ENCODE peak calls at places on chromosomes 6 and 20, in five cellular contexts. L, Z, R, J and X are unnamed samples.
A peak's percentile ranks its signal among the peaks of the same experiment; 100 is the strongest.

GRCh38 chr6:22334778-22335177 is 37.9 kb upstream of the PRL start:
- DNase-seq in L (no peak), Z (no peak), R (no peak), J (no peak), X (no peak)

GRCh38 chr6:3296537-3297453 is 38.0 kb downstream of the PSMG4 start:
- DNase-seq in L (no peak), Z (no peak), R (no peak), J (peak; percentile 15), X (no peak)

GRCh38 chr20:4967752-4968477 is 33.4 kb downstream of the SLC23A2 start:
- DNase-seq in L (no peak), Z (no peak), R (no peak), J (no peak), X (no peak)

GRCh38 chr6:158766621-158767435 is 52.3 kb downstream of the EZR start:
- DNase-seq in L (no peak), Z (no peak), R (no peak), J (no peak), X (no peak)

GRCh38 chr6:41786451-41787218 is 859 bp upstream of the TOMM6 start:
- DNase-seq in L (peak; percentile 82), Z (no peak), R (peak; percentile 78), J (peak; percentile 61), X (peak; percentile 87)

GRCh38 chr6:83389606-83390005 is 41.2 kb downstream of the ME1 start:
- DNase-seq in L (no peak), Z (no peak), R (no peak), J (no peak), X (no peak)

GRCh38 chr6:80523531-80523970 is 417.1 kb downstream of the BCKDHB start:
- DNase-seq in L (peak; percentile 90), Z (peak; percentile 64), R (no peak), J (peak; percentile 52), X (peak; percentile 26)

GRCh38 chr6:101417899-101418298 is 24.4 kb downstream of the GRIK2 start:
- DNase-seq in L (no peak), Z (no peak), R (no peak), J (no peak), X (no peak)

GRCh38 chr6:151807513-151808330 is at the start of gene ESR1:
- DNase-seq in L (peak; percentile 87), Z (peak; percentile 29), R (peak; percentile 13), J (no peak), X (no peak)

GRCh38 chr6:157376706-157377230 is 4.2 kb upstream of the ZDHHC14 start:
- DNase-seq in L (no peak), Z (no peak), R (no peak), J (peak; percentile 16), X (no peak)

GRCh38 chr6:85449388-85449817 is 480 bp upstream of the NT5E start:
- DNase-seq in L (peak; percentile 47), Z (no peak), R (no peak), J (peak; percentile 85), X (peak; percentile 24)

GRCh38 chr6:97123112-97123511 is 159.9 kb downstream of the MMS22L start:
- DNase-seq in L (no peak), Z (no peak), R (no peak), J (no peak), X (no peak)

GRCh38 chr6:43716099-43716498 is 28.5 kb upstream of the MRPS18A start:
- DNase-seq in L (no peak), Z (no peak), R (no peak), J (no peak), X (no peak)

GRCh38 chr6:14912226-14912625 is 333.6 kb upstream of the JARID2 start:
- DNase-seq in L (no peak), Z (no peak), R (no peak), J (no peak), X (no peak)

GRCh38 chr6:14917101-14917500 is 328.8 kb upstream of the JARID2 start:
- DNase-seq in L (no peak), Z (no peak), R (no peak), J (peak; percentile 78), X (no peak)

GRCh38 chr6:14917511-14917910 is 328.4 kb upstream of the JARID2 start:
- DNase-seq in L (no peak), Z (no peak), R (no peak), J (no peak), X (no peak)

GRCh38 chr6:14919038-14919437 is 326.8 kb upstream of the JARID2 start:
- DNase-seq in L (no peak), Z (no peak), R (no peak), J (no peak), X (no peak)

GRCh38 chr6:14915888-14916832 is 329.7 kb upstream of the JARID2 start:
- DNase-seq in L (no peak), Z (no peak), R (no peak), J (no peak), X (no peak)
- H4K8ac ChIP-seq in L (no peak overlapping the region), Z (no peak overlapping the region), R (no peak overlapping the region), J (no peak overlapping the region), X (no peak overlapping the region)

GRCh38 chr6:155314092-155314772 is at the start of gene TFB1M:
- DNase-seq in L (peak; percentile 100), Z (peak; percentile 100), R (peak; percentile 98), J (peak; percentile 98), X (peak; percentile 98)
- H4K91ac ChIP-seq in L (no peak within 1 kb of the TSS), Z (peak within 1 kb of the TSS; percentile 72), R (peak within 1 kb of the TSS; percentile 67), J (peak within 1 kb of the TSS; percentile 85), X (no peak within 1 kb of the TSS)

GRCh38 chr6:144286503-144287393 is 1.6 kb downstream of the UTRN start:
- DNase-seq in L (peak; percentile 85), Z (no peak), R (peak; percentile 15), J (peak; percentile 93), X (peak; percentile 69)
- H3K23ac ChIP-seq in L (no peak overlapping the region), Z (no peak overlapping the region), R (no peak overlapping the region), J (peak overlapping the region; percentile 36), X (peak overlapping the region; percentile 37)

DNA sequence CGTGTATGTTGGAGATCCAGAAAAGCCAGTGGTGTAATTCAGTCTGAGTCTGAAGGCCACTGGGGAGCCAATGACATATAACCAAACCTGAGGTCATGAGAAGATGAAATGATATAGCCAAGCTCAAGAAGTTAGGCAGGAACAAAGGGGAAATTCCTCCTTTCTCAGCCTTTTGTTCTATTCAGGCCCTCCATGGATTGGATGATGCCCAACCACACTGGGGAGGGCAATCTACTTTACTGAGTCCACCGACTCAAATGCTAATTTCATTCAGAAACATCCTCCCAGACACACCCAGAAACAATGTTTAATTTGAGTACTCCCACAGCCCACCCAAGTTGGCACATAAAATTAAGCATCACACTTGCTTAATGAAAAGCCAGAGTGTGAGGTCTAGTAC is 183.6 kb downstream of the GJA1 start:
- DNase-seq in L (peak; percentile 50), Z (peak; percentile 75), R (no peak), J (no peak), X (no peak)
- H4K8ac ChIP-seq in L (no peak overlapping the region), Z (no peak overlapping the region), R (no peak overlapping the region), J (no peak overlapping the region), X (no peak overlapping the region)

DNA sequence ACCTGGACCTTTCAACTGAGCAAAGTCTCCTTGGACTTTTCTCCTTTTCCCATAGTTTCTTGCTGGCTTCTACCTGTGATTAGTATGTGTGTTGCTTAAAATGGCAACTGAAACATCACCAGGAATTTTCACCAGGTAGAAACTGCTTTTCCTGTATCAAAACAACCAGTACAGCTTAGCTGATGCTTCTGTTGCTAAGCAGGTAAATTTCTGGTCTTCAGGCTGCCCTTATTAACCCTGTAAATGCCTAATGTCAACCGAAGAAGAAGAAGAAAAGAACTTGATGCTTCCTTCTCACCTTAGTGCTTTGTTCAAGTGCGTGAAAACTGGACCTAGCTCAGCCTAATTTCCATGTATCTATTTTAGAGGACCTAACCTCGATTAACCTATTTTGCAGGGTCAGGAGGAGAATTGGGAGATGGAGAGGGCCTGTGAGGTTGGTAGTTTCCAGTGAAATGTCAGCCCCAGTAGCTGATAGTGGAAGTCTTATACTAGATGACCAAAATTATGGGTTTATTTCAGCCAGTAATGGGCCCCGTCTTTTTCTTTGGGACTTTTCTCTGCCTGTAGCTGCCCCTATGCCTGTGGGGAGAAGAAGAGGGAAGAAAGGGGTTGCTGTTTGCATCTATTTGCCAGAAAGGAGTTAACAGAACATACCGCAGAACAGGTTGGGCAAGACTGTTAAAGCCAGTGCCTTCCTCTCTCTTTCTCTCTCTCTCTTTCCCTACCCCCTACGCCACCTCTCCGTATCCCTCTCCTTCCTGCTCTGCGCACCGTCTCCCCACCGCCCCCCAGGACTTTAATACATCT is 37.7 kb downstream of the RREB1 start:
- DNase-seq in L (no peak), Z (no peak), R (no peak), J (no peak), X (no peak)
- H4K91ac ChIP-seq in L (no peak overlapping the region), Z (peak overlapping the region; percentile 20), R (peak overlapping the region; percentile 91), J (peak overlapping the region; percentile 83), X (no peak overlapping the region)

DNA sequence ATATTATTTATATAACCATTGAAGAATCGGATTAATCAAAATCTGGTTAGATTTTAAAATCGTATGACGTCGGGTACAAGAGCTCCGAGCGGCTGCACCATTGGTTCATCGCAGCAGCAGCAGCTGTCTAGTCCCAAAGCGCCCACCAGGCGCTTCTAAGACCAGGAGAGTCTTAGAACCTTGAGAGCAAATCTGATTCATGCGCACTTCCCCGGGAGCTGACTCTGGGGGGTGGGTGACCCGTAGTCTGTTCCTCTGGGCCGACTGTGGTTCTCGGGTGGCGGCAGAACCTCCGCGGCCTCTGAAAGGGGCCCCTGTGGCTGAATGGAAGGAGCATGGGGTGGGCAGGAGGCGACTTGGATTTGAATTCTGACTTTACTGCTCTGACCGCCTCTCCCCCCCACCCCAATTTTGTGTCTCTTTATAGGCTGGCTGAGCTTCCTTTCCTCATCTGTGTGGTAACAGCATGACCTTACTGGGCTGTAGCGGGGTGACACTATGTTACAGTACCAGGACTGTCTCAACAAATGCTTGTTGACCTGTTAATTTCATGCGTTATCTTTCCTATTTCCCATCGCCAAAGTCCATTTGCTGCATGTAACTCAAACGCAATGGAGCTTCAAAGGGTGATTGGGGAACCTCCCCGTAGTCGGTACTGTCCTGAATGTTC is 119.7 kb downstream of the RTN4IP1 start:
- DNase-seq in L (peak; percentile 57), Z (no peak), R (no peak), J (no peak), X (peak; percentile 14)
- H3K23ac ChIP-seq in L (no peak overlapping the region), Z (no peak overlapping the region), R (peak overlapping the region; percentile 29), J (no peak overlapping the region), X (no peak overlapping the region)

GRCh38 chr20:44091026-44091425 is 96.0 kb downstream of the JPH2 start:
- DNase-seq in L (peak; percentile 35), Z (no peak), R (no peak), J (no peak), X (no peak)
- H4K8ac ChIP-seq in L (no peak overlapping the region), Z (no peak overlapping the region), R (no peak overlapping the region), J (no peak overlapping the region), X (no peak overlapping the region)

DNA sequence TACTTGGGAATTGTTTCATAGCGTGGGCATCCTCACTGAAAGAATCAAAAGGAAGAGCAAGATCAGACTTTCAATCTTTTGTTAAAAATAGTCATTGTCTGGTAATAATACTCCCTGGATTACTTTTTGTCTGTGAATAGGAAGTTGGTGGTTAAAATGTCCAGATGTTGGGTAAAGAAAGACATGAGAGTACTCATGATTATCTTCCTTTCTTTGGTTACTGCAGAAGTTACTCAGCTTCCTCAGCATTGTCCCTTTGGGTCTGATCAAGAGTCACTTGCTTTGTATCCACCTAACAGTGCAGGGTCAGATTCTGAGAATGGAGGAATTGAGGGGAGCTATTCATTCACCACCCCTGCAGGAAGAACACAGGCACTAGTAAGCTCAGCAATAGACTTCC is 54.6 kb downstream of the RIN2 start:
- DNase-seq in L (no peak), Z (no peak), R (no peak), J (no peak), X (no peak)
- H4K91ac ChIP-seq in L (no peak overlapping the region), Z (no peak overlapping the region), R (no peak overlapping the region), J (peak overlapping the region; percentile 86), X (no peak overlapping the region)